ENCODE peak calls at places on chromosome 3, in four cellular contexts. E is right lobe of liver, A is tibial nerve, C is cardiac muscle cell. Z is an unnamed sample.
A peak's percentile ranks its signal among the peaks of the same experiment; 100 is the strongest.

GRCh38 chr3:179673522-179673921 is 20.7 kb downstream of the USP13 start:
- DNase-seq in E (no peak), A (no peak), C (no peak), Z (no peak)

GRCh38 chr3:54660599-54661210 is 267.2 kb downstream of the LRTM1 start:
- DNase-seq in E (no peak), A (no peak), C (peak; percentile 72), Z (no peak)

GRCh38 chr3:100316656-100317069 is 17.9 kb upstream of the NIT2 start:
- DNase-seq in E (peak; percentile 71), A (no peak), C (peak; percentile 80), Z (peak; percentile 19)

GRCh38 chr3:31922962-31923361 is 58.1 kb downstream of the OSBPL10 start:
- DNase-seq in E (no peak), A (no peak), C (no peak), Z (no peak)

GRCh38 chr3:122890077-122890484 is 95.2 kb downstream of the SLC49A4 start:
- DNase-seq in E (no peak), A (peak; percentile 69), C (peak; percentile 91), Z (peak; percentile 32)

GRCh38 chr3:60081381-60082095 is 1031.7 kb upstream of the CFAP20DC start:
- DNase-seq in E (no peak), A (no peak), C (no peak), Z (peak; percentile 56)

GRCh38 chr3:101379695-101380376 is 59.5 kb upstream of the IMPG2 start:
- DNase-seq in E (no peak), A (no peak), C (no peak), Z (peak; percentile 58)

GRCh38 chr3:197599089-197599765 is 43.5 kb upstream of the BDH1 start:
- DNase-seq in E (peak; percentile 78), A (peak; percentile 56), C (peak; percentile 84), Z (peak; percentile 57)

GRCh38 chr3:142445816-142446254 is 2.0 kb downstream of the XRN1 start:
- DNase-seq in E (no peak), A (no peak), C (peak; percentile 12), Z (peak; percentile 25)

GRCh38 chr3:129626744-129627349 is 20.4 kb upstream of the PLXND1 start:
- DNase-seq in E (peak; percentile 98), A (peak; percentile 86), C (peak; percentile 93), Z (peak; percentile 89)

GRCh38 chr3:117618462-117618861 is 908.9 kb downstream of the TUSC7 start:
- DNase-seq in E (no peak), A (no peak), C (peak; percentile 5), Z (no peak)

GRCh38 chr3:24972491-24972890 is 455.6 kb upstream of the RARB start:
- DNase-seq in E (no peak), A (no peak), C (no peak), Z (no peak)

DNA sequence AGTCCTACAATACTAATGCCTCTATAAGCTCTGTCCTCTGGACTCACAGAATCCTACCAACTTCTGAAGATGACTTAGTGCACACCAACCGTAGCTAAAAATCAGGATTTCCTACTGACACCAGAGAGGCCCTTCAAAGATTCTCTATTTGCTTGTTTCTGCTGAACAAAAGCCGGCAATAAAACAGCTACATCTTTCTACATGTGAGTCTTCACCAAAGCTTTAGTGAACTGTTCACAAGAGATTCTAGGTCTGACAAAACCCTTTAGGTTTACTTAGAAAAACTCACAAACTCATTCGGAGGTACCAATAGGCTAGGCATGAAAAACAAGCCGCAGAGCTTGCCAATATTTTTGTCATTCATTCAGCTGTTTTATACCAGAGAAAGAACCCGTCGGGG is 7.0 kb downstream of the SATB1 start:
- DNase-seq in E (no peak), A (no peak), C (no peak), Z (no peak)
- H3K36me3 ChIP-seq in E (peaks cover 14% of the 10 kb centered on the region), A (peaks cover 40% of the 10 kb centered on the region), C (peaks cover 40% of the 10 kb centered on the region), Z (no peaks in the 10 kb centered on the region)

GRCh38 chr3:134300520-134300919 is 49.9 kb upstream of the RYK start:
- DNase-seq in E (no peak), A (no peak), C (no peak), Z (no peak)
- TF ChIP-seq CTCF in E (no peak), A (no peak), C (no peak), Z (no peak)

DNA sequence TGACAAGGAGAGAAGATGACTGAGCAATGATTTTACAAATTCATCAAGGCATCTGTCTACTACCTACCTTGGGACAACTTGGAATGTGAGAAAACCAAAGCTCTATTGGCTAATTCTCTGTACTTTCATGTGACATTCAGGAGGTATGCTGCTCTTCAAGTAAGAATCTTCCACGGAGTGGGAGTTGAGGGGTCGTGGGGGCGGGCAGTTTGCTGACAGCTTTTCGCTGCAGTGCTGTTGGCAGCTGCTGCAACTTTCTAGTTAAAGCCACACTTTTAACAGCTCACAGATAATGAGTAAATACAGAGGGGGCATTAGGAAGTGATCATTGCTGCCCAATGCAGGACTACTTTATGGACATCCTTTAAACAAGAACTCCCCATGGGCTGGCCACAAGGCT is 22.3 kb downstream of the CLDN1 start:
- DNase-seq in E (no peak), A (no peak), C (no peak), Z (no peak)
- H3K36me3 ChIP-seq in E (no peaks in the 10 kb centered on the region), A (no peaks in the 10 kb centered on the region), C (no peaks in the 10 kb centered on the region), Z (no peaks in the 10 kb centered on the region)

GRCh38 chr3:27728195-27729087 is 6.3 kb upstream of the EOMES start:
- DNase-seq in E (no peak), A (no peak), C (no peak), Z (no peak)
- TF ChIP-seq CTCF in E (no peak), A (no peak), C (no peak), Z (peak; percentile 25)

GRCh38 chr3:69063636-69064035 is 11.5 kb upstream of the TMF1 start:
- DNase-seq in E (no peak), A (no peak), C (no peak), Z (no peak)
- H3K36me3 ChIP-seq in E (peaks cover 18% of the 10 kb centered on the region), A (peaks cover 65% of the 10 kb centered on the region), C (peaks cover 54% of the 10 kb centered on the region), Z (peaks cover 6% of the 10 kb centered on the region)

GRCh38 chr3:14608298-14608697 is 43.3 kb upstream of the CCDC174 start:
- DNase-seq in E (no peak), A (no peak), C (no peak), Z (no peak)
- TF ChIP-seq CTCF in E (no peak), A (no peak), C (no peak), Z (no peak)

GRCh38 chr3:188205992-188206416 is 52.0 kb downstream of the LPP start:
- DNase-seq in E (peak; percentile 88), A (no peak), C (no peak), Z (no peak)

GRCh38 chr3:188207941-188208750 is 54.2 kb downstream of the LPP start:
- DNase-seq in E (no peak), A (no peak), C (no peak), Z (no peak)

GRCh38 chr3:188204516-188204915 is 50.6 kb downstream of the LPP start:
- DNase-seq in E (no peak), A (no peak), C (peak; percentile 47), Z (no peak)

GRCh38 chr3:188208751-188209433 is 54.9 kb downstream of the LPP start:
- DNase-seq in E (no peak), A (no peak), C (no peak), Z (no peak)

GRCh38 chr3:188206787-188207186 is 52.8 kb downstream of the LPP start:
- DNase-seq in E (no peak), A (no peak), C (no peak), Z (no peak)
- H3K36me3 ChIP-seq in E (no peaks in the 10 kb centered on the region), A (peaks cover 2% of the 10 kb centered on the region), C (no peaks in the 10 kb centered on the region), Z (no peaks in the 10 kb centered on the region)

GRCh38 chr3:107933450-107933849 is 157.4 kb downstream of the CD47 start:
- DNase-seq in E (no peak), A (no peak), C (no peak), Z (no peak)
- TF ChIP-seq CTCF in E (no peak), A (no peak), C (no peak), Z (no peak)

GRCh38 chr3:40333852-40334251 is 24.3 kb downstream of the EIF1B start:
- DNase-seq in E (no peak), A (no peak), C (no peak), Z (no peak)
- H3K36me3 ChIP-seq in E (no peaks in the 10 kb centered on the region), A (no peaks in the 10 kb centered on the region), C (no peaks in the 10 kb centered on the region), Z (no peaks in the 10 kb centered on the region)

GRCh38 chr3:69675773-69676660 is 63.2 kb upstream of the MITF start:
- DNase-seq in E (no peak), A (no peak), C (no peak), Z (no peak)

GRCh38 chr3:69669070-69669469 is 70.2 kb upstream of the MITF start:
- DNase-seq in E (no peak), A (no peak), C (no peak), Z (no peak)

GRCh38 chr3:69671082-69671952 is 67.9 kb upstream of the MITF start:
- DNase-seq in E (no peak), A (no peak), C (peak; percentile 65), Z (no peak)
- TF ChIP-seq CTCF in E (peak; percentile 73), A (peak; percentile 66), C (peak; percentile 70), Z (peak; percentile 56)

Z was measured in GM06990.